ENCODE peak calls at places on chromosomes 4 and X, in four cellular contexts. B, O, J and P are unnamed samples.

GRCh38 chr4:74311696-74312313 is 3.5 kb downstream of the EPGN start:
- DNase-seq in B (peak), O (no peak), J (peak), P (peak)

GRCh38 chrX:40142417-40142816 is 44.7 kb upstream of the BCOR start:
- DNase-seq in B (no peak), O (no peak), J (no peak), P (no peak)

GRCh38 chrX:50691820-50692219 is 122.2 kb downstream of the SHROOM4 start:
- DNase-seq in B (peak), O (no peak), J (no peak), P (peak)

GRCh38 chr4:42566835-42567234 is 90.1 kb downstream of the ATP8A1 start:
- DNase-seq in B (no peak), O (no peak), J (no peak), P (no peak)

GRCh38 chr4:15906024-15906443 is 32.5 kb downstream of the FGFBP1 start:
- DNase-seq in B (no peak), O (peak), J (no peak), P (no peak)

GRCh38 chr4:116055857-116056827 is 942.7 kb upstream of the NDST4 start:
- DNase-seq in B (peak), O (no peak), J (no peak), P (no peak)

GRCh38 chrX:153226344-153227190 is 47.5 kb downstream of the MAGEA1 start:
- DNase-seq in B (peak), O (peak), J (no peak), P (no peak)

GRCh38 chr4:162245051-162245450 is 81.3 kb upstream of the FSTL5 start:
- DNase-seq in B (no peak), O (no peak), J (no peak), P (no peak)

GRCh38 chr4:32884198-32884597 is 2164.0 kb downstream of the PCDH7 start:
- DNase-seq in B (peak), O (no peak), J (no peak), P (no peak)

GRCh38 chrX:124346064-124346876 is at the start of gene SH2D1A:
- DNase-seq in B (no peak), O (no peak), J (no peak), P (no peak)

GRCh38 chrX:44708470-44708869 is 135.4 kb upstream of the DUSP21 start:
- DNase-seq in B (no peak), O (no peak), J (no peak), P (no peak)

GRCh38 chr4:13917010-13917409 is 289.5 kb upstream of the BOD1L1 start:
- DNase-seq in B (peak), O (no peak), J (no peak), P (no peak)

GRCh38 chr4:10074767-10075105 is 41.9 kb downstream of the WDR1 start:
- DNase-seq in B (peak), O (peak), J (no peak), P (peak)

GRCh38 chr4:45453258-45453841 is 670.5 kb downstream of the GABRG1 start:
- DNase-seq in B (peak), O (no peak), J (no peak), P (peak)

GRCh38 chr4:173488656-173489055 is 41.4 kb downstream of the HAND2 start:
- DNase-seq in B (no peak), O (no peak), J (peak), P (no peak)

GRCh38 chrX:126770179-126770578 is 49.4 kb upstream of the PRR32 start:
- DNase-seq in B (no peak), O (no peak), J (no peak), P (peak)

GRCh38 chr4:101418055-101418454 is 70.7 kb upstream of the PPP3CA start:
- DNase-seq in B (peak), O (no peak), J (no peak), P (peak)

GRCh38 chr4:71406459-71406963 is 67.7 kb downstream of the SLC4A4 start:
- DNase-seq in B (peak), O (no peak), J (peak), P (no peak)

GRCh38 chr4:155900402-155900801 is 3.1 kb upstream of the TDO2 start:
- DNase-seq in B (peak), O (no peak), J (peak), P (no peak)

GRCh38 chr4:147518846-147519767 is 38.2 kb downstream of the EDNRA start:
- DNase-seq in B (peak), O (peak), J (peak), P (peak)

GRCh38 chr4:2792711-2793577 is at the start of gene SH3BP2:
- DNase-seq in B (peak), O (peak), J (no peak), P (peak)

GRCh38 chr4:21790437-21791029 is 158.0 kb downstream of the KCNIP4 start:
- DNase-seq in B (peak), O (no peak), J (no peak), P (peak)

GRCh38 chr4:22531226-22531625 is 15.4 kb upstream of the ADGRA3 start:
- DNase-seq in B (no peak), O (no peak), J (no peak), P (no peak)

GRCh38 chr4:110058677-110059076 is 139.7 kb downstream of the ELOVL6 start:
- DNase-seq in B (no peak), O (no peak), J (no peak), P (no peak)

GRCh38 chr4:147780137-147780777 is 48.4 kb downstream of the ARHGAP10 start:
- DNase-seq in B (no peak), O (no peak), J (no peak), P (no peak)

GRCh38 chr4:154506253-154506652 is 14.7 kb upstream of the DCHS2 start:
- DNase-seq in B (peak), O (no peak), J (no peak), P (peak)

GRCh38 chr4:147057631-147057980 is 111.9 kb upstream of the TTC29 start:
- DNase-seq in B (peak), O (no peak), J (no peak), P (no peak)

GRCh38 chrX:102684772-102685520 is 27.3 kb upstream of the GPRASP2 start:
- DNase-seq in B (no peak), O (no peak), J (no peak), P (no peak)

GRCh38 chr4:167688660-167689142 is 403.6 kb upstream of the ANXA10 start:
- DNase-seq in B (no peak), O (no peak), J (no peak), P (no peak)

GRCh38 chr4:176690716-176691115 is 102.0 kb downstream of the VEGFC start:
- DNase-seq in B (no peak), O (no peak), J (no peak), P (no peak)

DNA sequence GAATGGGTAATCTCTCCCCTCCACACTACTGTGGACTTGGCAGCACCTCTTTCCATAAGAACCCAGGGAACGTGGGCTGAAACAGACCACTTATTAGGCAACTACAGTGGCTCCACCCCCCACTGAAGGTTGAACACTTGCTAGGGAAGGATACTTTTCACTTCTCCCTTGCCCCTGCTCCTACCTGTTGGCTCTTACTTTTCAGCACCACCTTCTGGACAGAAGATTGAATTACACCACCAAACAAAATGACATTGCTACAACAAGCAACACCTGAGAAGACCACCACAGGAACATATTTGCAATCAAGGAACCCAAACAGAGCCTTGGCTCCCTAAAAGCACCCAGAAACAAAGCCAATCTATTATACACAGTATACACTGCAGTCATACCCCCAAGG is 132.1 kb upstream of the CXCL13 start:
- DNase-seq in B (no peak), O (peak), J (no peak), P (peak)
- TF ChIP-seq CTCF in B (peak), O (peak), J (peak), P (peak)

GRCh38 chr4:138938371-138938699 is 77.2 kb upstream of the NOCT start:
- DNase-seq in B (peak), O (no peak), J (peak), P (peak)
- TF ChIP-seq CTCF in B (peak), O (no peak), J (peak), P (peak)

GRCh38 chr4:122758033-122758432 is 25.5 kb downstream of the BBS12 start:
- DNase-seq in B (peak), O (no peak), J (no peak), P (peak)
- TF ChIP-seq CTCF in B (peak), O (peak), J (peak), P (peak)

GRCh38 chr4:37781134-37781455 is 45.4 kb upstream of the PGM2 start:
- DNase-seq in B (no peak), O (no peak), J (no peak), P (no peak)
- TF ChIP-seq CTCF in B (no peak), O (no peak), J (no peak), P (no peak)

GRCh38 chr4:25441519-25442117 is 64.6 kb downstream of the ANAPC4 start:
- DNase-seq in B (peak), O (peak), J (no peak), P (peak)
- TF ChIP-seq CTCF in B (peak), O (peak), J (peak), P (peak)

GRCh38 chr4:7723625-7724024 is 216.0 kb downstream of the AFAP1 start:
- DNase-seq in B (no peak), O (no peak), J (no peak), P (no peak)
- TF ChIP-seq CTCF in B (no peak), O (no peak), J (no peak), P (no peak)

DNA sequence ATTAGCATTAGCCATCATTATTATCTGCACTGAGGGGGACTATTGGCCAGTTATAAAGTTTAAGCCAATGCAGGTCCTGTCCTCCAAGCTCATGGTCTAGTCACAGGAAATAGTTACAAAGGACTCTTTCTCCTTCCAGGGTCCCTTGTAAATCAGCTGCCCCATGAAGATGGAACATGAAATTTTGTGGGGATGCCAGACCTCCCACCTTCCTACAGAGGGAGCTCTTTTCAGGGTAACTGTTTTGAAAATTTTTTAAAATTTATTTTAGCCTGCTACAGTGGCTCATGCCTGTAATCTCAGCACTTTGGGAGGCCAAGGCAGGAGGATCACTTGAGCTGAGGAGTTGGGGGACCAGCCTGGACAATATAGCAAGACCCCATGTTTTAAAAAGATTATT is 124.4 kb upstream of the SLC34A2 start:
- DNase-seq in B (no peak), O (no peak), J (no peak), P (no peak)
- TF ChIP-seq CTCF in B (peak), O (peak), J (no peak), P (no peak)